ENCODE peak calls at places on chromosomes 3 and 15, in nine cellular contexts. D is cardiac fibroblast, J is T-helper 1 cell, X is A673, Q is AG09309, Z is pancreas, V is erythroblast, H is amniotic stem cell, B is GM23248. O is an unnamed sample.

GRCh38 chr3:48418651-48419050 is 11.2 kb downstream of the PLXNB1 start:
- DNase-seq in D (no peak), J (no peak), X (no peak), Q (no peak), Z (no peak), V (no peak), H (no peak), B (no peak), O (no peak)

GRCh38 chr3:58161435-58162398 is 49.1 kb downstream of the DNASE1L3 start:
- DNase-seq in D (peak; percentile 97), J (no peak), X (peak; percentile 40), Q (peak; percentile 65), Z (peak; percentile 58), V (peak; percentile 73), H (peak; percentile 58), B (peak; percentile 90), O (peak; percentile 96)

GRCh38 chr3:171602072-171602471 is 141.9 kb upstream of the TNIK start:
- DNase-seq in D (no peak), J (no peak), X (no peak), Q (no peak), Z (no peak), V (no peak), H (no peak), B (no peak), O (no peak)

GRCh38 chr3:47781685-47782537 is at the start of gene SMARCC1:
- DNase-seq in D (peak; percentile 97), J (peak; percentile 95), X (peak; percentile 93), Q (peak; percentile 80), Z (peak; percentile 96), V (peak; percentile 97), H (peak; percentile 96), B (peak; percentile 99), O (peak; percentile 98)

GRCh38 chr15:100204771-100205170 is 137.0 kb downstream of the ADAMTS17 start:
- DNase-seq in D (no peak), J (no peak), X (no peak), Q (no peak), Z (no peak), V (no peak), H (no peak), B (no peak), O (no peak)

GRCh38 chr15:89462198-89462912 is 34.0 kb downstream of the RHCG start:
- DNase-seq in D (peak; percentile 38), J (no peak), X (peak; percentile 67), Q (no peak), Z (peak; percentile 88), V (peak; percentile 34), H (no peak), B (peak; percentile 27), O (no peak)

GRCh38 chr3:171797873-171798272 is 12.4 kb downstream of the PLD1 start:
- DNase-seq in D (no peak), J (no peak), X (no peak), Q (no peak), Z (no peak), V (peak; percentile 11), H (no peak), B (no peak), O (peak; percentile 89)

GRCh38 chr3:14483286-14483685 is 56.9 kb downstream of the GRIP2 start:
- DNase-seq in D (no peak), J (no peak), X (no peak), Q (no peak), Z (no peak), V (no peak), H (no peak), B (no peak), O (no peak)

GRCh38 chr3:164640586-164640985 is 437.7 kb downstream of the SI start:
- DNase-seq in D (peak; percentile 6), J (no peak), X (no peak), Q (no peak), Z (no peak), V (no peak), H (no peak), B (peak; percentile 42), O (no peak)

GRCh38 chr3:9088431-9089353 is 125.4 kb upstream of the RAD18 start:
- DNase-seq in D (peak; percentile 13), J (no peak), X (no peak), Q (no peak), Z (peak; percentile 56), V (no peak), H (no peak), B (peak; percentile 26), O (no peak)

GRCh38 chr3:53708001-53708621 is 138.1 kb downstream of the CHDH start:
- DNase-seq in D (no peak), J (no peak), X (no peak), Q (no peak), Z (peak; percentile 13), V (no peak), H (no peak), B (no peak), O (no peak)

GRCh38 chr15:71437919-71438318 is 322.6 kb downstream of the THSD4 start:
- DNase-seq in D (no peak), J (no peak), X (no peak), Q (no peak), Z (no peak), V (no peak), H (no peak), B (peak; percentile 13), O (no peak)

GRCh38 chr3:130539005-130539404 is 22.0 kb downstream of the COL6A6 start:
- DNase-seq in D (peak; percentile 59), J (no peak), X (peak; percentile 81), Q (no peak), Z (peak; percentile 26), V (peak; percentile 66), H (no peak), B (peak; percentile 63), O (peak; percentile 50)

GRCh38 chr3:21613372-21614070 is 137.5 kb downstream of the ZNF385D start:
- DNase-seq in D (no peak), J (no peak), X (no peak), Q (no peak), Z (no peak), V (no peak), H (no peak), B (no peak), O (no peak)

GRCh38 chr3:140292684-140293083 is 357.7 kb downstream of the CLSTN2 start:
- DNase-seq in D (peak; percentile 83), J (no peak), X (no peak), Q (peak; percentile 62), Z (no peak), V (no peak), H (peak; percentile 15), B (peak; percentile 98), O (no peak)

GRCh38 chr15:62889734-62890505 is 152.6 kb upstream of the TPM1 start:
- DNase-seq in D (peak; percentile 76), J (no peak), X (no peak), Q (no peak), Z (no peak), V (no peak), H (no peak), B (peak; percentile 90), O (peak; percentile 92)

GRCh38 chr3:123661973-123662372 is 77.1 kb upstream of the HACD2 start:
- DNase-seq in D (no peak), J (no peak), X (no peak), Q (no peak), Z (no peak), V (no peak), H (no peak), B (no peak), O (no peak)

GRCh38 chr3:119240101-119240581 is 537 bp downstream of the B4GALT4 start:
- DNase-seq in D (peak; percentile 19), J (no peak), X (peak; percentile 14), Q (no peak), Z (peak; percentile 48), V (peak; percentile 58), H (no peak), B (peak; percentile 39), O (no peak)

GRCh38 chr3:38560996-38561717 is 65.0 kb downstream of the EXOG start:
- DNase-seq in D (no peak), J (no peak), X (no peak), Q (no peak), Z (no peak), V (no peak), H (no peak), B (no peak), O (no peak)

GRCh38 chr3:125119752-125120369 is 64.1 kb upstream of the HEG1 start:
- DNase-seq in D (no peak), J (no peak), X (no peak), Q (no peak), Z (no peak), V (no peak), H (no peak), B (no peak), O (no peak)

GRCh38 chr15:99408236-99409096 is 157.2 kb downstream of the LRRC28 start:
- DNase-seq in D (peak; percentile 89), J (no peak), X (peak; percentile 89), Q (peak; percentile 49), Z (no peak), V (no peak), H (no peak), B (peak; percentile 73), O (no peak)

GRCh38 chr15:92316586-92317295 is 76.9 kb upstream of the ST8SIA2 start:
- DNase-seq in D (no peak), J (no peak), X (no peak), Q (no peak), Z (no peak), V (no peak), H (no peak), B (no peak), O (no peak)

GRCh38 chr15:81293728-81294500 is 30.0 kb downstream of the STARD5 start:
- DNase-seq in D (no peak), J (peak; percentile 58), X (no peak), Q (no peak), Z (no peak), V (no peak), H (no peak), B (no peak), O (no peak)

GRCh38 chr15:77412972-77413371 is 6.9 kb downstream of the PEAK1 start:
- DNase-seq in D (no peak), J (no peak), X (no peak), Q (no peak), Z (no peak), V (no peak), H (no peak), B (no peak), O (no peak)

GRCh38 chr3:117719316-117719926 is 1009.8 kb downstream of the TUSC7 start:
- DNase-seq in D (peak; percentile 48), J (no peak), X (peak; percentile 37), Q (no peak), Z (no peak), V (peak; percentile 1), H (no peak), B (peak; percentile 58), O (peak; percentile 45)

GRCh38 chr15:52284164-52284563 is 11.4 kb downstream of the MYO5C start:
- DNase-seq in D (peak; percentile 57), J (no peak), X (peak; percentile 61), Q (no peak), Z (no peak), V (no peak), H (no peak), B (peak; percentile 28), O (no peak)

GRCh38 chr3:23884481-23884880 is 32.3 kb downstream of the NKIRAS1 start:
- DNase-seq in D (no peak), J (no peak), X (no peak), Q (no peak), Z (no peak), V (peak; percentile 4), H (no peak), B (peak; percentile 22), O (no peak)

GRCh38 chr3:127754411-127755304 is 67.7 kb downstream of the MGLL start:
- DNase-seq in D (no peak), J (no peak), X (no peak), Q (no peak), Z (no peak), V (no peak), H (no peak), B (no peak), O (no peak)

GRCh38 chr3:42187936-42188335 is 78.0 kb downstream of the CCK start:
- DNase-seq in D (no peak), J (no peak), X (no peak), Q (no peak), Z (no peak), V (no peak), H (no peak), B (no peak), O (no peak)

GRCh38 chr3:48598323-48599076 is 3.4 kb upstream of the COL7A1 start:
- DNase-seq in D (peak; percentile 94), J (no peak), X (peak; percentile 61), Q (peak; percentile 88), Z (no peak), V (no peak), H (peak; percentile 95), B (peak; percentile 96), O (no peak)

GRCh38 chr15:65298731-65299130 is 2.9 kb downstream of the RNU5A-1 start:
- DNase-seq in D (no peak), J (no peak), X (no peak), Q (no peak), Z (no peak), V (no peak), H (no peak), B (no peak), O (no peak)

O was measured in endothelial cell of umbilical vein.